ENCODE peak calls at places on chromosomes 6 and 20, in ten cellular contexts. Z is spleen; Q is small intestine; R is CD4-positive, alpha-beta T cell; N is stomach; W is PC-3; J is uterus; C is tibial artery; M is NCI-H774; X is neuronal stem cell. O is an unnamed sample.

GRCh38 chr6:27778625-27779417 is 133.4 kb downstream of the OR2B2 start:
- DNase-seq in Z (no peak), Q (no peak), R (no peak), N (no peak), W (peak), J (no peak), C (no peak), M (no peak), X (no peak), O (no peak)

GRCh38 chr6:119521251-119521650 is 171.7 kb upstream of the MAN1A1 start:
- DNase-seq in Z (no peak), Q (peak), R (no peak), N (no peak), W (no peak), J (no peak), C (no peak), M (no peak), X (no peak), O (no peak)

GRCh38 chr6:2168480-2168879 is 76.9 kb downstream of the GMDS start:
- DNase-seq in Z (no peak), Q (no peak), R (no peak), N (no peak), W (no peak), J (no peak), C (no peak), M (no peak), X (no peak), O (no peak)

GRCh38 chr6:118810420-118811027 is 83.4 kb upstream of the ASF1A start:
- DNase-seq in Z (peak), Q (peak), R (peak), N (peak), W (no peak), J (no peak), C (no peak), M (no peak), X (no peak), O (no peak)

GRCh38 chr6:105759946-105760345 is 326.2 kb upstream of the PRDM1 start:
- DNase-seq in Z (no peak), Q (no peak), R (no peak), N (no peak), W (peak), J (no peak), C (no peak), M (no peak), X (no peak), O (no peak)

GRCh38 chr6:105606871-105607421 is 204.1 kb upstream of the PREP start:
- DNase-seq in Z (no peak), Q (no peak), R (no peak), N (no peak), W (no peak), J (no peak), C (no peak), M (no peak), X (no peak), O (no peak)

GRCh38 chr6:136886110-136886509 is 36.0 kb upstream of the SLC35D3 start:
- DNase-seq in Z (no peak), Q (no peak), R (no peak), N (no peak), W (peak), J (no peak), C (no peak), M (no peak), X (no peak), O (no peak)

GRCh38 chr6:150142657-150143501 is at the start of gene PPP1R14C:
- DNase-seq in Z (no peak), Q (peak), R (no peak), N (no peak), W (peak), J (no peak), C (no peak), M (no peak), X (peak), O (peak)

GRCh38 chr20:63696311-63696627 is 183 bp upstream of the TNFRSF6B start:
- DNase-seq in Z (peak), Q (peak), R (no peak), N (no peak), W (peak), J (no peak), C (no peak), M (no peak), X (no peak), O (no peak)